ENCODE peak calls at places on chromosomes 7 and 10, in five cellular contexts. K is stimulated activated CD4-positive, alpha-beta T cell treated with anti-CD3 and anti-CD28 coated beads, Interleukin-4, amount 100 ng/mL, for 48 hours; L is MM.1S; R is foreskin fibroblast; P is activated naive CD8-positive, alpha-beta T cell treated with anti-CD3 and anti-CD28 coated beads, Interleukin-2, amount 50 U/mL, for 24 hours. N is an unnamed sample.

GRCh38 chr10:84706875-84707274 is 378.5 kb downstream of the CCSER2 start:
- DNase-seq in K (no peak), L (no peak), R (no peak), P (no peak), N (no peak)

GRCh38 chr7:143393267-143394041 is 12.3 kb downstream of the ZYX start:
- DNase-seq in K (no peak), L (no peak), R (peak), P (no peak), N (no peak)

GRCh38 chr10:60186315-60187071 is 203.2 kb downstream of the ANK3 start:
- DNase-seq in K (no peak), L (no peak), R (peak), P (no peak), N (no peak)

GRCh38 chr7:14738086-14738485 is 164.5 kb downstream of the DGKB start:
- DNase-seq in K (no peak), L (no peak), R (no peak), P (no peak), N (no peak)

GRCh38 chr7:5422324-5423271 is 1.0 kb downstream of the TNRC18 start:
- DNase-seq in K (no peak), L (no peak), R (peak), P (no peak), N (no peak)

GRCh38 chr10:62083868-62084267 is 182.4 kb downstream of the ARID5B start:
- DNase-seq in K (no peak), L (no peak), R (peak), P (no peak), N (no peak)

GRCh38 chr10:78986419-78986818 is 82.3 kb upstream of the ZMIZ1 start:
- DNase-seq in K (no peak), L (no peak), R (peak), P (no peak), N (no peak)

GRCh38 chr10:124098575-124098974 is 5.2 kb upstream of the CHST15 start:
- DNase-seq in K (no peak), L (no peak), R (no peak), P (no peak), N (no peak)

GRCh38 chr7:16063241-16063640 is 358.1 kb downstream of the CRPPA start:
- DNase-seq in K (no peak), L (no peak), R (peak), P (no peak), N (no peak)

GRCh38 chr7:133282094-133282493 is 29.2 kb downstream of the EXOC4 start:
- DNase-seq in K (no peak), L (no peak), R (no peak), P (no peak), N (no peak)

GRCh38 chr10:95655571-95656290 is 780 bp downstream of the ALDH18A1 start:
- DNase-seq in K (peak), L (peak), R (peak), P (peak), N (peak)

GRCh38 chr10:64115913-64116643 is 594.9 kb downstream of the REEP3 start:
- DNase-seq in K (no peak), L (peak), R (no peak), P (no peak), N (no peak)

GRCh38 chr7:45681596-45682357 is 107.6 kb downstream of the ADCY1 start:
- DNase-seq in K (no peak), L (no peak), R (no peak), P (no peak), N (no peak)

GRCh38 chr10:14859775-14860174 is 18.9 kb upstream of the SUV39H2 start:
- DNase-seq in K (no peak), L (no peak), R (no peak), P (no peak), N (no peak)

GRCh38 chr7:51316262-51316665 is 345 bp downstream of the COBL start:
- DNase-seq in K (no peak), L (peak), R (no peak), P (peak), N (no peak)

GRCh38 chr7:140478361-140479061 is 794 bp downstream of the MKRN1 start:
- DNase-seq in K (peak), L (peak), R (peak), P (peak), N (peak)

GRCh38 chr7:39540320-39540719 is 25.9 kb upstream of the YAE1 start:
- DNase-seq in K (no peak), L (no peak), R (no peak), P (no peak), N (no peak)

GRCh38 chr10:26556756-26557640 is 118.9 kb downstream of the APBB1IP start:
- DNase-seq in K (no peak), L (peak), R (peak), P (no peak), N (peak)

GRCh38 chr7:13279854-13280435 is 592.5 kb downstream of the ARL4A start:
- DNase-seq in K (no peak), L (peak), R (peak), P (no peak), N (no peak)

GRCh38 chr7:102044984-102045673 is 227.7 kb downstream of the CUX1 start:
- DNase-seq in K (no peak), L (no peak), R (peak), P (no peak), N (no peak)

GRCh38 chr10:78212134-78212785 is 178.6 kb downstream of the RPS24 start:
- DNase-seq in K (no peak), L (no peak), R (no peak), P (no peak), N (no peak)

GRCh38 chr10:7626283-7626682 is 40.5 kb downstream of the ITIH5 start:
- DNase-seq in K (no peak), L (no peak), R (no peak), P (no peak), N (no peak)

GRCh38 chr10:1273372-1274097 is 217.3 kb downstream of the WDR37 start:
- DNase-seq in K (no peak), L (no peak), R (no peak), P (no peak), N (no peak)

GRCh38 chr10:6530211-6530840 is 49.8 kb downstream of the PRKCQ start:
- DNase-seq in K (peak), L (no peak), R (no peak), P (peak), N (no peak)